ENCODE peak calls at places on chromosomes 11 and 22, in six cellular contexts. One of them, this sample, is unnamed. For H3K27me3, the result is how much of the 10 kb centered on the place peaks cover.

GRCh38 chr11:59418151-59418550 is 8.1 kb downstream of the OR5A2 start:
- DNase-seq in HCT116: no peak
- DNase-seq in left ventricle myocardium inferior: no peak
- DNase-seq in esophagus muscularis mucosa: no peak
- DNase-seq in SK-N-SH: no peak
- DNase-seq in adrenal gland: no peak
- DNase-seq in this sample: no peak

GRCh38 chr11:78737891-78738290 is 163.2 kb upstream of the NARS2 start:
- DNase-seq in HCT116: no peak
- DNase-seq in SK-N-SH: no peak
- DNase-seq in esophagus muscularis mucosa: no peak
- DNase-seq in left ventricle myocardium inferior: no peak
- DNase-seq in adrenal gland: no peak
- DNase-seq in this sample: no peak

GRCh38 chr22:48045369-48045768 is 1282.9 kb downstream of the TBC1D22A start:
- DNase-seq in adrenal gland: no peak
- DNase-seq in HCT116: no peak
- DNase-seq in SK-N-SH: no peak
- DNase-seq in left ventricle myocardium inferior: no peak
- DNase-seq in esophagus muscularis mucosa: peak
- DNase-seq in this sample: no peak

GRCh38 chr11:134342572-134343340 is 11.0 kb downstream of the GLB1L2 start:
- DNase-seq in HCT116: no peak
- DNase-seq in esophagus muscularis mucosa: peak
- DNase-seq in SK-N-SH: no peak
- DNase-seq in adrenal gland: no peak
- DNase-seq in left ventricle myocardium inferior: no peak
- DNase-seq in this sample: no peak

GRCh38 chr11:120719348-120719747 is 207.8 kb downstream of the GRIK4 start:
- DNase-seq in HCT116: no peak
- DNase-seq in SK-N-SH: no peak
- DNase-seq in esophagus muscularis mucosa: no peak
- DNase-seq in adrenal gland: peak
- DNase-seq in left ventricle myocardium inferior: no peak
- DNase-seq in this sample: no peak

GRCh38 chr22:47710135-47710534 is 947.7 kb downstream of the TBC1D22A start:
- DNase-seq in adrenal gland: no peak
- DNase-seq in esophagus muscularis mucosa: no peak
- DNase-seq in left ventricle myocardium inferior: no peak
- DNase-seq in SK-N-SH: no peak
- DNase-seq in HCT116: no peak
- DNase-seq in this sample: no peak

GRCh38 chr11:74642912-74643311 is 50.5 kb downstream of the POLD3 start:
- DNase-seq in SK-N-SH: no peak
- DNase-seq in esophagus muscularis mucosa: no peak
- DNase-seq in left ventricle myocardium inferior: no peak
- DNase-seq in adrenal gland: no peak
- DNase-seq in HCT116: no peak
- DNase-seq in this sample: no peak

GRCh38 chr11:113595810-113596594 is 110.1 kb downstream of the TMPRSS5 start:
- DNase-seq in HCT116: no peak
- DNase-seq in esophagus muscularis mucosa: no peak
- DNase-seq in SK-N-SH: no peak
- DNase-seq in left ventricle myocardium inferior: no peak
- DNase-seq in adrenal gland: no peak
- DNase-seq in this sample: no peak

GRCh38 chr11:88252208-88252607 is 77.0 kb upstream of the RAB38 start:
- DNase-seq in SK-N-SH: no peak
- DNase-seq in esophagus muscularis mucosa: no peak
- DNase-seq in adrenal gland: no peak
- DNase-seq in left ventricle myocardium inferior: no peak
- DNase-seq in HCT116: no peak
- DNase-seq in this sample: no peak

GRCh38 chr11:129119036-129119435 is 73.1 kb downstream of the ARHGAP32 start:
- DNase-seq in esophagus muscularis mucosa: no peak
- DNase-seq in adrenal gland: no peak
- DNase-seq in HCT116: no peak
- DNase-seq in left ventricle myocardium inferior: no peak
- DNase-seq in SK-N-SH: no peak
- DNase-seq in this sample: no peak

GRCh38 chr11:133901999-133902398 is 54.8 kb downstream of the IGSF9B start:
- DNase-seq in SK-N-SH: no peak
- DNase-seq in adrenal gland: peak
- DNase-seq in HCT116: no peak
- DNase-seq in esophagus muscularis mucosa: no peak
- DNase-seq in left ventricle myocardium inferior: no peak
- DNase-seq in this sample: no peak

GRCh38 chr22:48517039-48518030 is 1310.3 kb downstream of the BRD1 start:
- DNase-seq in adrenal gland: no peak
- DNase-seq in left ventricle myocardium inferior: no peak
- DNase-seq in esophagus muscularis mucosa: no peak
- DNase-seq in HCT116: no peak
- DNase-seq in SK-N-SH: no peak
- DNase-seq in this sample: no peak

GRCh38 chr11:78564037-78564888 is 10.4 kb downstream of the NARS2 start:
- DNase-seq in left ventricle myocardium inferior: no peak
- DNase-seq in HCT116: peak
- DNase-seq in esophagus muscularis mucosa: no peak
- DNase-seq in adrenal gland: no peak
- DNase-seq in SK-N-SH: peak
- DNase-seq in this sample: peak

GRCh38 chr11:70498171-70498571 is 99.8 kb downstream of the CTTN start:
- DNase-seq in left ventricle myocardium inferior: peak
- DNase-seq in HCT116: no peak
- DNase-seq in SK-N-SH: no peak
- DNase-seq in esophagus muscularis mucosa: no peak
- DNase-seq in adrenal gland: no peak
- DNase-seq in this sample: no peak

GRCh38 chr11:12218909-12219308 is 108.5 kb downstream of the MICAL2 start:
- DNase-seq in adrenal gland: no peak
- DNase-seq in HCT116: no peak
- DNase-seq in esophagus muscularis mucosa: no peak
- DNase-seq in SK-N-SH: no peak
- DNase-seq in left ventricle myocardium inferior: no peak
- DNase-seq in this sample: no peak

GRCh38 chr22:45585437-45585755 is 82.7 kb downstream of the FBLN1 start:
- DNase-seq in left ventricle myocardium inferior: no peak
- DNase-seq in adrenal gland: peak
- DNase-seq in SK-N-SH: no peak
- DNase-seq in esophagus muscularis mucosa: no peak
- DNase-seq in HCT116: no peak
- DNase-seq in this sample: no peak

GRCh38 chr11:94149435-94149834 is 20.8 kb downstream of the PANX1 start:
- DNase-seq in HCT116: no peak
- DNase-seq in left ventricle myocardium inferior: no peak
- DNase-seq in adrenal gland: no peak
- DNase-seq in esophagus muscularis mucosa: no peak
- DNase-seq in SK-N-SH: no peak
- DNase-seq in this sample: no peak

GRCh38 chr11:125990244-125990643 is 44.4 kb downstream of the VSIG10L2 start:
- DNase-seq in left ventricle myocardium inferior: no peak
- DNase-seq in esophagus muscularis mucosa: no peak
- DNase-seq in HCT116: no peak
- DNase-seq in adrenal gland: no peak
- DNase-seq in SK-N-SH: no peak
- DNase-seq in this sample: no peak

GRCh38 chr11:35272391-35272821 is 133.4 kb downstream of the CD44 start:
- DNase-seq in HCT116: no peak
- DNase-seq in esophagus muscularis mucosa: no peak
- DNase-seq in adrenal gland: no peak
- DNase-seq in left ventricle myocardium inferior: no peak
- DNase-seq in SK-N-SH: no peak
- DNase-seq in this sample: no peak

DNA sequence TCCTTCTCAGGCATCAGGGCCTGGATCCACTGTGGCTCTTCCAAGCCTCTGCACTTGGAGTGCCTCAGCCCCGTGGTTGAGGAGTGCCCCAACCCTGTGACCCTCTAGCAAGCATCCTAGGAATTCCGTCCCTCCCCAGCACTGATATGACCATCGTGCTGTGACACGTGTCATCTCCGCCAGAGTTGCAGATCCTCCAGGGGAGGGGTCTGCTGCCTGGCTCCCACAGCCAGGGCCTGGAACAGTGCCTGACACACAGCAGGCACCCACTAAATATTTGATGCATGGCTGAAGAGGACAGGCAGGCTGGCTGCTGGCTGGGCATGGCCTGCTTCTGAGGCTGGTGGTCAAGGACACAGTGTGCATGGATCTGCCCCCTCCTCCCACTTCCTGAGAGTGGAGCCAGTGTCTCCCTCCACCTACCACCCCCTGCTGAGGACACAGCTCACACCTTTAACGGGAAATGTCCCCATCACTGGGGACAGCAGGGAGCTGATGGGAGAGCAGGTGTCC is 1.7 kb upstream of the CD81 start:
- DNase-seq in left ventricle myocardium inferior: peak
- DNase-seq in esophagus muscularis mucosa: no peak
- DNase-seq in adrenal gland: no peak
- DNase-seq in HCT116: no peak
- DNase-seq in SK-N-SH: no peak
- DNase-seq in this sample: no peak
- TF ChIP-seq CTCF in left ventricle myocardium inferior: peak
- TF ChIP-seq CTCF in esophagus muscularis mucosa: no peak
- TF ChIP-seq CTCF in adrenal gland: no peak
- TF ChIP-seq CTCF in HCT116: no peak
- TF ChIP-seq CTCF in SK-N-SH: no peak
- TF ChIP-seq CTCF in this sample: no peak

DNA sequence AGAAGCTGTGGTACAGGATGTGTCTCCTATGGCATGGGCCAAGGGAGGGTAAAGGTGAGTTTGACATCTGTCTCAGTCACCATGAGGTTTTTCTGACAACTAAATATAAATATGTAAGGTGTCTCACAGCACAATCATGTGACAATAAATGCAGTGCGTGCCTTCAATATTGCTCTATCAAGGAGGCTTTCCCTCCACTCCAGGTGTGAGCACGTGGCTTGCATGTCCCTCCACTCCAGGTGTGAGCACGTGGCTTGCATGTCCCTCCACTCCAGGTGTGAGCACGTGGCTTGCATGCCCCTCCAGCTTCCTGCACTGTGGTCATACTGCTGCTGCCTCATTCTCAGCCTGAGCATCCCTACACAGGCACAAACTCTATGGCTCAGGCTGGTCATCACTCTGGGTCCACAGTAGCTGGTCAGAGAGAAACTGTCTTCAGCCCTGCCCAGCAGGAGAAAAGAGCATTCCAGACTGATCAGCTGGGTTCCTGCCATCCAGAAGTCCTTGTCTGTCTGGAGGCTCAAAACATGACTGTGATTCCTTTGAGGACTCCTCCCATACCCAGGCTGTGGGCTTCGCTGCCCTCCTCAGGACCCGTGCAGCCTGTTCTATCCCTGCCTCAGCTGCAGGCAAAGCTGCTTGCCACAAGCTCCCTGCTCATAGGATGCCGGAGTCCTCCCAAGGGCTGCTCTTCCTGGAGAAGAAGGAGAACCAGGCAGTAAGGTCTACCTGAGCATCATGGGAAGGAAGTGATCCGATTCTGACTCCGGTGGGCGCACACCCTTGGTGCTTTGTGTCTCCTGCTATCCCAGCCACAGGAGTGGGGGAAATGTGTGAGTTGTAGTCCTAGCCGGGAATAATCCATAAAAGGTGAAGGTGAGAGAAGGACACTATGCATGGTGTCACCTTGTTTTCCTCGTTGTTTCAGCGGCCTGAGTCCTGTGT is 33.4 kb upstream of the VPREB1 start:
- DNase-seq in left ventricle myocardium inferior: no peak
- DNase-seq in HCT116: no peak
- DNase-seq in SK-N-SH: no peak
- DNase-seq in adrenal gland: no peak
- DNase-seq in esophagus muscularis mucosa: no peak
- DNase-seq in this sample: no peak
- H3K27me3 ChIP-seq in left ventricle myocardium inferior: half or more
- H3K27me3 ChIP-seq in HCT116: under half
- H3K27me3 ChIP-seq in SK-N-SH: under half
- H3K27me3 ChIP-seq in adrenal gland: under half
- H3K27me3 ChIP-seq in esophagus muscularis mucosa: under half
- H3K27me3 ChIP-seq in this sample: under half

GRCh38 chr11:5807580-5807979 is 1.1 kb upstream of the OR52N2 start:
- DNase-seq in left ventricle myocardium inferior: no peak
- DNase-seq in HCT116: no peak
- DNase-seq in esophagus muscularis mucosa: no peak
- DNase-seq in adrenal gland: no peak
- DNase-seq in SK-N-SH: no peak
- DNase-seq in this sample: no peak

GRCh38 chr11:5809905-5810792 is 1.4 kb downstream of the OR52N2 start:
- DNase-seq in adrenal gland: no peak
- DNase-seq in left ventricle myocardium inferior: no peak
- DNase-seq in HCT116: no peak
- DNase-seq in esophagus muscularis mucosa: no peak
- DNase-seq in SK-N-SH: no peak
- DNase-seq in this sample: no peak

GRCh38 chr11:5808500-5809121 is at the start of gene OR52N2:
- DNase-seq in HCT116: peak
- DNase-seq in left ventricle myocardium inferior: peak
- DNase-seq in SK-N-SH: peak
- DNase-seq in adrenal gland: peak
- DNase-seq in esophagus muscularis mucosa: no peak
- DNase-seq in this sample: no peak

GRCh38 chr11:5803982-5804381 is 4.7 kb upstream of the OR52N2 start:
- DNase-seq in esophagus muscularis mucosa: no peak
- DNase-seq in adrenal gland: no peak
- DNase-seq in SK-N-SH: no peak
- DNase-seq in HCT116: no peak
- DNase-seq in left ventricle myocardium inferior: no peak
- DNase-seq in this sample: no peak

DNA sequence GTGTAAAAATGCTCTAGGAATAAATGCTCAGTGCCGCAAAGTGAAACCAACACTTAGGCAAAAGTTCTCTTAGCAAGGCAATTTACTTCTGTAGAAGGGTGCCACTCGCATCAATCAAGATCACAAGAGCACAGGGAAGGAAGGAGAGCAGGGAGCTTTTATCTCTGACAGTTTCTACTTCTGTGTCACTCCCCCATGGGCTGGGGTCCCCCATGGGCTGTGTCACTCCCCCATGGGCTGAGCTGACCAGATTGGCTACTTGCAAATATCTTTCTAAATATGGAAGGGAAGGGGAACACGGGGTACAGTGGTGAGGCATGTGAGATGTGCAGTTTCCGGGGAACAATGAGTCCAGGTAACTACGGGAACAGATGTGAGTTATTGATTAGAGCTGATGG is 397 bp downstream of the OR52N2 start:
- DNase-seq in adrenal gland: no peak
- DNase-seq in esophagus muscularis mucosa: no peak
- DNase-seq in HCT116: no peak
- DNase-seq in SK-N-SH: no peak
- DNase-seq in left ventricle myocardium inferior: no peak
- DNase-seq in this sample: no peak
- H3K4me3 ChIP-seq in adrenal gland: no peak
- H3K4me3 ChIP-seq in esophagus muscularis mucosa: peak
- H3K4me3 ChIP-seq in HCT116: peak
- H3K4me3 ChIP-seq in SK-N-SH: peak
- H3K4me3 ChIP-seq in left ventricle myocardium inferior: peak
- H3K4me3 ChIP-seq in this sample: peak

GRCh38 chr22:49930596-49931412 is 12.4 kb downstream of the CRELD2 start:
- DNase-seq in left ventricle myocardium inferior: peak
- DNase-seq in HCT116: peak
- DNase-seq in adrenal gland: peak
- DNase-seq in SK-N-SH: peak
- DNase-seq in esophagus muscularis mucosa: no peak
- DNase-seq in this sample: peak
- TF ChIP-seq CTCF in left ventricle myocardium inferior: peak
- TF ChIP-seq CTCF in HCT116: peak
- TF ChIP-seq CTCF in adrenal gland: peak
- TF ChIP-seq CTCF in SK-N-SH: peak
- TF ChIP-seq CTCF in esophagus muscularis mucosa: peak
- TF ChIP-seq CTCF in this sample: peak

This sample was measured in BJ.